ENCODE peak calls at places on chromosomes 5 and 9, in seven cellular contexts. L is CD4-positive, CD25-positive, alpha-beta regulatory T cell; B is CD8-positive, alpha-beta T cell; R is mesendoderm; U is foreskin fibroblast; N is AG04450; Z is GM12878. V is an unnamed sample.

GRCh38 chr5:76402880-76403712 is at the start of gene IQGAP2:
- DNase-seq in L (peak; percentile 92), B (peak; percentile 75), R (peak; percentile 84), U (peak; percentile 66), N (peak; percentile 1), Z (no peak), V (peak; percentile 23)

GRCh38 chr5:157867736-157868135 is 8.8 kb upstream of the CLINT1 start:
- DNase-seq in L (no peak), B (no peak), R (no peak), U (no peak), N (no peak), Z (no peak), V (no peak)

GRCh38 chr9:133876836-133877235 is 115.3 kb downstream of the VAV2 start:
- DNase-seq in L (no peak), B (no peak), R (no peak), U (no peak), N (no peak), Z (no peak), V (no peak)

GRCh38 chr5:38500861-38501260 is 55.6 kb downstream of the LIFR start:
- DNase-seq in L (no peak), B (no peak), R (peak; percentile 68), U (peak; percentile 88), N (peak; percentile 27), Z (no peak), V (no peak)

GRCh38 chr9:100587375-100587774 is 9.5 kb downstream of the CAVIN4 start:
- DNase-seq in L (no peak), B (no peak), R (peak; percentile 37), U (no peak), N (no peak), Z (no peak), V (no peak)

GRCh38 chr9:135886147-135886981 is 21.0 kb downstream of the CAMSAP1 start:
- DNase-seq in L (no peak), B (no peak), R (no peak), U (no peak), N (no peak), Z (no peak), V (no peak)

GRCh38 chr9:133958756-133959155 is 33.4 kb downstream of the VAV2 start:
- DNase-seq in L (no peak), B (no peak), R (no peak), U (no peak), N (no peak), Z (no peak), V (no peak)

GRCh38 chr9:79371301-79371700 is 200.5 kb upstream of the TLE4 start:
- DNase-seq in L (no peak), B (no peak), R (no peak), U (no peak), N (no peak), Z (no peak), V (no peak)

GRCh38 chr5:136036991-136037705 is 8.4 kb downstream of the TGFBI start:
- DNase-seq in L (peak; percentile 64), B (no peak), R (no peak), U (peak; percentile 81), N (no peak), Z (peak; percentile 40), V (peak; percentile 56)

DNA sequence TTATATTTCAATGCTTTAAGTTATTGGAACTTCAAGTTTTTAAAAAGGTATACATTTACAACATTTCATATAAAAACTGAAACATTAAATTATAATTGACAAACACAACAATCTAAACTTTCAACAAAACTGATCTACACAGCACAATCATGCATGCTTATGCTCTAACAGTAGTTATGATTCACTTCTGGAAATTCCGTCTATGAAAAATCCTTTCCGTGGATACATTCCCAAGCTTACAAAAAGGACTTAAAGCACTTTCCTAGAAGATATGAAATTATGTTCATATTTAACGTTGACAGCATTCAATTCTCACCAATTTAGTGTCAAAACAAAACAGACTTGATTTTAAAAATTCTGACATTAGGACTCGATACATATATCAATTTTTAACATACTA is 3.7 kb downstream of the HNRNPH1 start:
- DNase-seq in L (no peak), B (no peak), R (no peak), U (peak; percentile 27), N (no peak), Z (no peak), V (no peak)
- H3K4me3 ChIP-seq in L (peak overlapping the region; percentile 94), B (peak overlapping the region; percentile 12), R (no peak overlapping the region), U (peak overlapping the region; percentile 85), N (peak overlapping the region; percentile 100), Z (peak overlapping the region; percentile 81), V (peak overlapping the region; percentile 71)

DNA sequence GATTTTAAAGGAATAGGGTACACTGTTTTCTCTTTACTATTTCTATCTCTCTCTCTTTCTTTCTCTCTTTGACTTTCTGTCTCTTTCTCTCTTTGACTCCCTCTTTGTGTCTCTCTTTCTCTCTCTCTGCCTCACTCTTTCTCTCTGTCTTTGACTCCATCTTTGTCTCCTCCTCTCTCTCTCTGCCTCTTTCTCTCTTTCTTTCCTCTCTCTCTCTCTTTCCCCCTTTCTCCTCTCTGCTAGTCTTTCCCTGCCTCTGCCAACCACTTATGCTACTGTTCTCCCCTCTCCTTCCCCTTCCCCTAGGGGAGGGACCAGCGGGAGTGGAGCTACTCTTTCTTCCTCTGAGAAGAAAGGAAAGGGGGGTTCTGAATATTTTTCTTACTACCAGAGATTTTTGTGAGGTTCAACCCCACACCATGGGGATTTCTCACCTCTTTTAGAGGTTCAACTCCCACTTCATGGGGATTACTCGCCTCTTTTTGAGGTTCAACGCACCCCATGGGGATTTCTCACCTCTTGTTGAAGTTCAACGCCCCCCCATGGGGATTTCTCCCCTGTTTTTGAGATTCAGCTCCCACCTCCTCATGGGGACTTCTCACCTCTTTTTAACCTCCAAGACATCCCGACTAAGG is 309.9 kb downstream of the NR3C1 start:
- DNase-seq in L (no peak), B (no peak), R (no peak), U (no peak), N (no peak), Z (no peak), V (no peak)
- H3K4me3 ChIP-seq in L (no peak overlapping the region), B (no peak overlapping the region), R (no peak overlapping the region), U (no peak overlapping the region), N (no peak overlapping the region), Z (peak overlapping the region; percentile 54), V (no peak overlapping the region)

GRCh38 chr5:134426362-134426761 is 14.7 kb upstream of the CDKN2AIPNL start:
- DNase-seq in L (no peak), B (no peak), R (no peak), U (no peak), N (no peak), Z (no peak), V (no peak)
- H3K4me3 ChIP-seq in L (no peak overlapping the region), B (no peak overlapping the region), R (no peak overlapping the region), U (no peak overlapping the region), N (no peak overlapping the region), Z (no peak overlapping the region), V (no peak overlapping the region)

GRCh38 chr9:125360621-125361020 is 99.0 kb downstream of the GAPVD1 start:
- DNase-seq in L (peak; percentile 11), B (no peak), R (no peak), U (no peak), N (no peak), Z (peak; percentile 13), V (no peak)

GRCh38 chr9:125355601-125356000 is 94.0 kb downstream of the GAPVD1 start:
- DNase-seq in L (no peak), B (no peak), R (no peak), U (no peak), N (no peak), Z (no peak), V (no peak)

GRCh38 chr9:125356032-125356431 is 94.4 kb downstream of the GAPVD1 start:
- DNase-seq in L (no peak), B (no peak), R (no peak), U (no peak), N (no peak), Z (no peak), V (no peak)

GRCh38 chr9:125361837-125362531 is 100.4 kb downstream of the GAPVD1 start:
- DNase-seq in L (peak; percentile 59), B (no peak), R (peak; percentile 68), U (peak; percentile 41), N (no peak), Z (no peak), V (no peak)

GRCh38 chr9:125359011-125359410 is 97.4 kb downstream of the GAPVD1 start:
- DNase-seq in L (no peak), B (no peak), R (no peak), U (no peak), N (no peak), Z (no peak), V (no peak)
- H3K4me3 ChIP-seq in L (no peak overlapping the region), B (no peak overlapping the region), R (no peak overlapping the region), U (no peak overlapping the region), N (no peak overlapping the region), Z (no peak overlapping the region), V (no peak overlapping the region)

DNA sequence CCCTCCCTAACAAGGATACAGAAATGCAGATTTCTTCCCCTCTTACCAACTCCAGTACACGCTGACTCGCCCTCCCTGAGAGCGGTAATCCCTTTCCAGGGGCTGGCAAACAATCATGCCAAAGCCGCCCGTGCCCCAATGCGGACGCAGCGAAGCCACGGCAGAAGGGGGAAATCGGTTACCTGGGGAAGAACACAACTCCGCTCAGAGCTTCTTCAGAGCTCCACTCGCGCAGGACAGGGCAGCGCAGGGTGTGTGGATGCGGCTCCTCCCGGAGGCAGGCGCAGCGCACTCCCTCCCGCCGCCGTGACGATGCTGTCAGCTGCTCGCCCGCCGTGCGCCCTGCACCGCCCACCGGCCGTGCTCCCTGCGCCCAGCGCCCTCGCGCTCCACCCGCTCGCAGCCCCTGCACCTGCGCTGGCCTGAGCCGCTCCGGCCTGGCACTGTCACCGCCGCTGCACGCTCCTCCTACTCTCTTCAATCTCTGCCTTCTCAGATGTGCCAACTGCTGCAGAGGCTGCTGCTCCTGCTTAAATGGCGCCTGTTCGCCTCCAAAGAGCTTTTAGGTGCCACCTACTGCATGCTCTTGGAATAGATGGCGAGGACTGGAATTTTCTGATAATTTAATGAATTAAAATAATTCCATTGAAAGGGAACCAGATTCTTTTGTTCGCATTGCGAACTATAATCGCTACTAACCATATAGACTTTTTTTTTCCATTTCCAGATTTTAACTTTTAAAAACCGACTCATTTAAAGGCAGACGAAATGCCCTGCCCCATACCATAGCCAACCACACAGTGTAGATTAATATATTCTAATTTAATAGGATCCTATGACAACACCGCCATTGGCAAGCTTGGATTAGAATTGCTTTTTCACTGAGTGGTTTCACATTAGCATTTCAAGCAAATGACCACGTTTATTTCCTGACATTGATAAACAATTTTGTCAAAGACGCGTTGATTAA is at the start of gene DIRAS2:
- DNase-seq in L (peak; percentile 1), B (no peak), R (peak; percentile 81), U (peak; percentile 47), N (peak; percentile 8), Z (no peak), V (no peak)
- H3K4me3 ChIP-seq in L (no peak within 1 kb of the TSS), B (peak within 1 kb of the TSS; percentile 28), R (peak within 1 kb of the TSS; percentile 50), U (peak within 1 kb of the TSS; percentile 45), N (peak within 1 kb of the TSS; percentile 52), Z (peak within 1 kb of the TSS; percentile 39), V (peak within 1 kb of the TSS; percentile 45)